ENCODE peak calls at places on chromosomes 16 and 17, in ten cellular contexts. S, U, I, G, A, J, H, E, P and Q are unnamed samples.

GRCh38 chr17:76638263-76638662 is 5.3 kb downstream of the ST6GALNAC1 start:
- DNase-seq in S (no peak), U (no peak), I (no peak), G (no peak), A (no peak), J (no peak), H (no peak), E (no peak), P (no peak), Q (no peak)

GRCh38 chr16:86959182-86959651 is 358.0 kb downstream of the C16orf95 start:
- DNase-seq in S (no peak), U (no peak), I (no peak), G (no peak), A (no peak), J (no peak), H (no peak), E (no peak), P (no peak), Q (no peak)

GRCh38 chr16:67164599-67165061 is at the start of gene HSF4:
- DNase-seq in S (peak; percentile 46), U (peak; percentile 47), I (no peak), G (no peak), A (no peak), J (no peak), H (no peak), E (peak; percentile 82), P (no peak), Q (no peak)

GRCh38 chr16:69253796-69254426 is 57.2 kb upstream of the VPS4A start:
- DNase-seq in S (peak; percentile 31), U (no peak), I (no peak), G (no peak), A (no peak), J (no peak), H (no peak), E (no peak), P (no peak), Q (no peak)

GRCh38 chr17:30333503-30334240 is at the start of gene TMIGD1:
- DNase-seq in S (no peak), U (no peak), I (no peak), G (no peak), A (no peak), J (no peak), H (no peak), E (no peak), P (no peak), Q (no peak)

GRCh38 chr16:7524419-7524818 is 191.8 kb downstream of the RBFOX1 start:
- DNase-seq in S (no peak), U (no peak), I (no peak), G (no peak), A (no peak), J (no peak), H (no peak), E (no peak), P (no peak), Q (no peak)

GRCh38 chr16:69848635-69849545 is 86.8 kb downstream of the WWP2 start:
- DNase-seq in S (peak; percentile 91), U (peak; percentile 97), I (no peak), G (no peak), A (no peak), J (peak; percentile 97), H (no peak), E (peak; percentile 86), P (peak; percentile 96), Q (no peak)

GRCh38 chr17:78997881-78998280 is 11.7 kb downstream of the CANT1 start:
- DNase-seq in S (no peak), U (no peak), I (no peak), G (no peak), A (no peak), J (no peak), H (no peak), E (no peak), P (no peak), Q (no peak)

GRCh38 chr17:27550974-27551505 is 79.9 kb upstream of the LGALS9 start:
- DNase-seq in S (no peak), U (no peak), I (no peak), G (no peak), A (no peak), J (no peak), H (no peak), E (no peak), P (no peak), Q (no peak)

GRCh38 chr17:74733365-74734122 is 3.5 kb upstream of the RAB37 start:
- DNase-seq in S (no peak), U (no peak), I (no peak), G (no peak), A (no peak), J (no peak), H (no peak), E (no peak), P (no peak), Q (no peak)

GRCh38 chr17:48314716-48315115 is 115.3 kb downstream of the SKAP1 start:
- DNase-seq in S (no peak), U (no peak), I (no peak), G (no peak), A (no peak), J (no peak), H (no peak), E (no peak), P (no peak), Q (no peak)

GRCh38 chr16:23504453-23505179 is 5.7 kb downstream of the GGA2 start:
- DNase-seq in S (peak; percentile 88), U (peak; percentile 85), I (no peak), G (peak; percentile 46), A (no peak), J (peak; percentile 99), H (peak; percentile 63), E (peak; percentile 73), P (peak; percentile 84), Q (no peak)

GRCh38 chr16:66493490-66494401 is 56.2 kb downstream of the TK2 start:
- DNase-seq in S (no peak), U (no peak), I (no peak), G (no peak), A (no peak), J (no peak), H (no peak), E (no peak), P (no peak), Q (no peak)

GRCh38 chr17:81635973-81636504 is 873 bp downstream of the NPLOC4 start:
- DNase-seq in S (no peak), U (no peak), I (no peak), G (no peak), A (no peak), J (no peak), H (no peak), E (no peak), P (no peak), Q (no peak)